ENCODE peak calls at places on chromosomes 1 and 21, in five cellular contexts. O, T, W, I and N are unnamed samples.

GRCh38 chr1:204883405-204883804 is 12.7 kb downstream of the NFASC start:
- DNase-seq in O (no peak), T (no peak), W (no peak), I (no peak), N (no peak)

GRCh38 chr1:68145418-68146126 is 86.8 kb downstream of the WLS start:
- DNase-seq in O (peak), T (no peak), W (no peak), I (no peak), N (no peak)

GRCh38 chr1:192788184-192788583 is 20.7 kb upstream of the RGS2 start:
- DNase-seq in O (no peak), T (no peak), W (peak), I (no peak), N (no peak)

GRCh38 chr1:30449428-30450147 is 273.8 kb downstream of the MATN1 start:
- DNase-seq in O (no peak), T (no peak), W (no peak), I (no peak), N (no peak)

GRCh38 chr1:69494171-69494570 is 73.6 kb upstream of the LRRC7 start:
- DNase-seq in O (no peak), T (no peak), W (no peak), I (no peak), N (no peak)

GRCh38 chr1:182080955-182081582 is 19.6 kb upstream of the ZNF648 start:
- DNase-seq in O (peak), T (no peak), W (peak), I (no peak), N (no peak)

GRCh38 chr1:47941609-47942237 is 55.5 kb downstream of the TRABD2B start:
- DNase-seq in O (peak), T (no peak), W (no peak), I (no peak), N (no peak)

GRCh38 chr1:190262538-190262937 is 215.1 kb downstream of the BRINP3 start:
- DNase-seq in O (no peak), T (no peak), W (no peak), I (no peak), N (no peak)

GRCh38 chr21:28310711-28311110 is 682.0 kb downstream of the LTN1 start:
- DNase-seq in O (no peak), T (no peak), W (no peak), I (no peak), N (no peak)

GRCh38 chr21:34936299-34936698 is 112.8 kb downstream of the RUNX1 start:
- DNase-seq in O (no peak), T (no peak), W (no peak), I (no peak), N (no peak)

GRCh38 chr1:39061951-39062350 is 35.8 kb downstream of the NDUFS5 start:
- DNase-seq in O (no peak), T (no peak), W (no peak), I (no peak), N (no peak)

GRCh38 chr1:93641527-93641926 is 40.1 kb downstream of the BCAR3 start:
- DNase-seq in O (no peak), T (no peak), W (no peak), I (no peak), N (no peak)

GRCh38 chr1:189149547-189150375 is 1327.9 kb downstream of the BRINP3 start:
- DNase-seq in O (peak), T (no peak), W (peak), I (no peak), N (no peak)

GRCh38 chr1:244427647-244428046 is 24.1 kb downstream of the ADSS2 start:
- DNase-seq in O (no peak), T (no peak), W (no peak), I (no peak), N (no peak)

GRCh38 chr1:235357485-235358378 is 9.5 kb upstream of the TBCE start:
- DNase-seq in O (no peak), T (no peak), W (peak), I (no peak), N (no peak)

GRCh38 chr1:62783736-62784508 is at the start of gene ATG4C:
- DNase-seq in O (peak), T (peak), W (peak), I (peak), N (peak)

GRCh38 chr1:186670965-186671486 is 9.2 kb downstream of the PTGS2 start:
- DNase-seq in O (no peak), T (no peak), W (no peak), I (no peak), N (no peak)

GRCh38 chr1:24900486-24900849 is 29.6 kb downstream of the RUNX3 start:
- DNase-seq in O (no peak), T (no peak), W (no peak), I (no peak), N (no peak)

GRCh38 chr1:2446861-2447260 is 29.2 kb upstream of the PLCH2 start:
- DNase-seq in O (no peak), T (no peak), W (no peak), I (no peak), N (no peak)

GRCh38 chr1:235018161-235018560 is 110.5 kb downstream of the TOMM20 start:
- DNase-seq in O (no peak), T (no peak), W (no peak), I (no peak), N (peak)

GRCh38 chr1:229092377-229093257 is 178.3 kb upstream of the RAB4A start:
- DNase-seq in O (no peak), T (no peak), W (no peak), I (no peak), N (no peak)

GRCh38 chr1:9822490-9822889 is 1.3 kb downstream of the CLSTN1 start:
- DNase-seq in O (no peak), T (no peak), W (no peak), I (no peak), N (no peak)